ENCODE peak calls at places on chromosome 10, in nine cellular contexts. A is adrenal gland, R is H9, Z is body of pancreas, F is gastrocnemius medialis, Q is sigmoid colon, P is left ventricle myocardium inferior, C is A549, D is GM23338. K is an unnamed sample.

GRCh38 chr10:46075869-46076268 is 29.8 kb upstream of the MSMB start:
- DNase-seq in Z (no peak), P (no peak), D (no peak), R (no peak), Q (no peak), A (no peak), C (no peak), F (no peak), K (no peak)

GRCh38 chr10:48638739-48639527 is 34.1 kb upstream of the ARHGAP22 start:
- DNase-seq in F (no peak), Q (no peak), D (no peak), P (no peak), C (no peak), Z (no peak), A (no peak), R (no peak), K (no peak)

GRCh38 chr10:52491246-52492000 is 177.3 kb downstream of the DKK1 start:
- DNase-seq in F (no peak), R (no peak), D (no peak), P (no peak), Q (no peak), C (no peak), Z (no peak), A (no peak), K (no peak)

GRCh38 chr10:52110576-52110975 is 203.5 kb upstream of the DKK1 start:
- DNase-seq in D (no peak), Q (no peak), P (no peak), A (no peak), Z (no peak), R (no peak), C (no peak), F (peak; percentile 59), K (no peak)

GRCh38 chr10:44386546-44387052 is 1.7 kb upstream of the CXCL12 start:
- DNase-seq in A (no peak), Q (peak; percentile 81), C (peak; percentile 48), Z (peak; percentile 81), R (peak; percentile 81), P (peak; percentile 72), D (peak; percentile 86), F (no peak), K (peak; percentile 75)

GRCh38 chr10:4066581-4067403 is 281.8 kb upstream of the KLF6 start:
- DNase-seq in Z (no peak), C (no peak), P (no peak), F (no peak), Q (no peak), A (no peak), D (no peak), R (no peak), K (no peak)

GRCh38 chr10:80356563-80356999 is at the start of the genes DYDC1 and DYDC2:
- DNase-seq in D (peak; percentile 97), Q (peak; percentile 65), C (no peak), P (peak; percentile 45), R (peak; percentile 94), Z (peak; percentile 85), F (no peak), A (no peak), K (peak; percentile 27)

GRCh38 chr10:83880252-83880791 is 259.0 kb upstream of the GHITM start:
- DNase-seq in F (no peak), R (no peak), C (no peak), A (no peak), Q (no peak), Z (no peak), P (no peak), D (no peak), K (no peak)

GRCh38 chr10:33132626-33133025 is 174.6 kb upstream of the ITGB1 start:
- DNase-seq in Z (no peak), P (no peak), Q (no peak), C (peak; percentile 77), R (peak; percentile 51), D (peak; percentile 51), A (no peak), F (no peak), K (no peak)

GRCh38 chr10:33133557-33133956 is 175.5 kb upstream of the ITGB1 start:
- DNase-seq in R (no peak), P (no peak), Z (no peak), Q (no peak), F (no peak), A (no peak), D (no peak), C (no peak), K (no peak)

GRCh38 chr10:33136271-33136670 is 178.2 kb upstream of the ITGB1 start:
- DNase-seq in R (no peak), A (no peak), D (no peak), Q (no peak), C (no peak), P (no peak), F (no peak), Z (no peak), K (no peak)

GRCh38 chr10:33136781-33137180 is 178.8 kb upstream of the ITGB1 start:
- DNase-seq in Z (no peak), F (no peak), Q (no peak), C (no peak), R (no peak), A (no peak), D (no peak), P (no peak), K (no peak)

GRCh38 chr10:33134011-33134751 is 176.2 kb upstream of the ITGB1 start:
- DNase-seq in Z (peak; percentile 75), D (no peak), C (peak; percentile 97), P (no peak), A (peak; percentile 90), R (no peak), F (peak; percentile 35), Q (peak; percentile 74), K (no peak)
- H3K27ac ChIP-seq in Z (peak overlapping the region; percentile 85), D (no peak overlapping the region), C (peak overlapping the region; percentile 95), P (no peak overlapping the region), A (peak overlapping the region; percentile 6), R (no peak overlapping the region), F (no peak overlapping the region), Q (peak overlapping the region; percentile 48), K (no peak overlapping the region)

GRCh38 chr10:79113827-79114226 is 45.1 kb downstream of the ZMIZ1 start:
- DNase-seq in Z (no peak), P (no peak), A (no peak), C (no peak), D (peak; percentile 48), R (peak; percentile 38), Q (no peak), F (no peak), K (no peak)
- H3K4me1 ChIP-seq in Z (peaks cover 76% of the 10 kb centered on the region), P (peaks cover 98% of the 10 kb centered on the region), A (peaks cover 60% of the 10 kb centered on the region), C (peaks cover 87% of the 10 kb centered on the region), D (peaks cover 21% of the 10 kb centered on the region), R (peaks cover 6% of the 10 kb centered on the region), Q (peaks cover 100% of the 10 kb centered on the region), F (peaks cover 71% of the 10 kb centered on the region), K (peaks cover 99% of the 10 kb centered on the region)

GRCh38 chr10:30553018-30553624 is 76.4 kb downstream of the LYZL2 start:
- DNase-seq in C (no peak), Z (no peak), D (peak; percentile 82), A (no peak), Q (no peak), P (no peak), R (peak; percentile 85), F (no peak), K (no peak)

GRCh38 chr10:30556189-30556588 is 73.4 kb downstream of the LYZL2 start:
- DNase-seq in C (no peak), Q (no peak), Z (no peak), R (no peak), P (no peak), D (no peak), A (no peak), F (no peak), K (no peak)

GRCh38 chr10:30553625-30554442 is 75.7 kb downstream of the LYZL2 start:
- DNase-seq in P (peak; percentile 76), D (peak; percentile 85), F (peak; percentile 62), Q (peak; percentile 90), R (peak; percentile 80), A (peak; percentile 85), C (peak; percentile 52), Z (peak; percentile 51), K (peak; percentile 84)

GRCh38 chr10:30554443-30554831 is 75.1 kb downstream of the LYZL2 start:
- DNase-seq in Q (no peak), D (no peak), A (no peak), F (no peak), P (no peak), Z (no peak), R (no peak), C (no peak), K (no peak)

DNA sequence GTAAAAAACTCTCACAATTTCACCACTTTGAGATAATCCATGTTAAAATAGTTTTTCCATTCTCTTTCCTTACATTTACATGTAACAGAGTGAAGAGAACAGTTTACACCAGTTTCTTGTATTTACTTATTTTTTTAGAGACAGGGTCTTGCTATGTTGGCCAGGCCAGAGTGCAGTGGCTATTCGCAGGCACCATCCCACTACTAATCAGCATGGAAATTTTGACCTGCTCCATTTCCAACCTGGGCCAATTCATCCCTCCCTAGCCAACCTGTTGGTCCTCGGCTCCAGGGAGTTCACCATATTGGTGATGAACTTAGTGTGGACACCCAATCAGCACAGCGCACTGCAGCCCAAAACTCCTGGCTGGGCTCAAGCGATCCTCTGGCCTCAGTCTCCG is 74.1 kb downstream of the LYZL2 start:
- DNase-seq in D (no peak), P (no peak), Q (no peak), C (no peak), Z (no peak), A (no peak), F (no peak), R (no peak), K (no peak)
- H3K27ac ChIP-seq in D (no peak overlapping the region), P (no peak overlapping the region), Q (no peak overlapping the region), C (peak overlapping the region; percentile 87), Z (no peak overlapping the region), A (peak overlapping the region; percentile 30), F (peak overlapping the region; percentile 63), R (no peak overlapping the region), K (no peak overlapping the region)

DNA sequence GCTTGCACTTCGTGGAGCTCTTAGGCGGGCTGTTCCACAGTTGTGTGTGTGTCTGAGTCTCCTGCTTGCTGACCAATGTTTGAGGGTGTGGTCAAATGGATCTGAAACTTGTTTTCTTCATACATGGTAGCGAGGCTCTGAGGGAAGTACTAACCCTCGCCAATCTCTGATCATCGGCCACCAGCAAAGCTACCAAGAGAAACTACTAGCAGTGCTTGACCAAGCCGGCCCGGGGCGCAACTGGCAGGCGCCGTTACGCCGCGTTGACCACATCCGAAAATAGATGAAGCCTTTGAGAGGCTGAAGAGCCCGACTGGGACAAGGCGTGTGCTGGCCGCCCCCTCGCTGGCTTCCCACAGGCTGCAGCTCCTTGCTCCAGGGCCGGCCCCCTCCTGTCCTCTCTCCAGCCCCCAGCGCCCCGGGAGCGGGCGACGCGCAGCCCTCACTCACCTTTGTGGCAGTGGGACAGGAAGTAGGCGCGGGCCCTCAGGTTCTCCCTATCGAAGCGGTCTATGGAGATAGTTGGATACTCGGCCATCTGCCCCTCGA is 370 bp downstream of the DCLRE1C start:
- DNase-seq in D (peak; percentile 59), R (no peak), C (peak; percentile 51), A (peak; percentile 54), P (peak; percentile 50), Q (peak; percentile 77), F (peak; percentile 2), Z (peak; percentile 55), K (no peak)
- H3K4me1 ChIP-seq in D (peaks cover 8% of the 10 kb centered on the region), R (peaks cover 2% of the 10 kb centered on the region), C (peaks cover 16% of the 10 kb centered on the region), A (peaks cover 19% of the 10 kb centered on the region), P (peaks cover 29% of the 10 kb centered on the region), Q (peaks cover 17% of the 10 kb centered on the region), F (peaks cover 12% of the 10 kb centered on the region), Z (peaks cover 26% of the 10 kb centered on the region), K (peaks cover 17% of the 10 kb centered on the region)

DNA sequence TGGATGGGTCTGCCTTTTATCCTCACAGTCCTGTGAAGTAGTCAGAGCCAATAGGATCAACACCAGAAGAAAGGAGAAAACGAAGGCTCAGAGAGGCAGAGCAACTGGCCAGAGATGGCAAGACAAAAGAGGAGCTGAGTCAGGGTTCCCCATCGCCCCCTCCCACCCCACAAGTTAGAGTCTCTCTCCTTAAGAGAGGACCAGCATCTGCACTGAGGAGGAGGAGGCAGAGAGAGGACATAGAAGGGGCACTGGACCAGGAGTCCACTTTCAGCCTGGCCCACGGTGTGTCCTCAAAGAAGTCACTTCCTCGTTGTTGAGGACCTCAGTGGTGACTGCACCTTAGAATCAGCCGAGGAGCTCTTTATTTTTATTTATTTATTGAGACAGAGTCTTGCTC is 11.6 kb downstream of the SPOCK2 start:
- DNase-seq in D (no peak), Q (no peak), R (no peak), A (no peak), C (no peak), P (no peak), F (no peak), Z (no peak), K (no peak)
- H3K27ac ChIP-seq in D (no peak overlapping the region), Q (no peak overlapping the region), R (no peak overlapping the region), A (no peak overlapping the region), C (no peak overlapping the region), P (no peak overlapping the region), F (no peak overlapping the region), Z (no peak overlapping the region), K (no peak overlapping the region)